ENCODE peak calls at places on chromosomes 6 and 20, in seven cellular contexts. M, K, S, H, O, F and X are unnamed samples.

GRCh38 chr6:320351-321157 is 28.3 kb downstream of the DUSP22 start:
- DNase-seq in M (no peak), H (no peak), F (no peak), K (no peak), O (no peak), S (no peak), X (no peak)

GRCh38 chr20:37480915-37481314 is 40.1 kb upstream of the NNAT start:
- DNase-seq in O (no peak), S (no peak), H (no peak), F (no peak), M (no peak), K (no peak), X (no peak)

GRCh38 chr6:42454428-42454791 is 2.7 kb upstream of the TRERF1 start:
- DNase-seq in M (no peak), O (no peak), K (no peak), S (no peak), H (no peak), F (peak), X (no peak)

GRCh38 chr6:13237318-13237717 is 91.0 kb downstream of the TBC1D7 start:
- DNase-seq in M (no peak), O (no peak), H (no peak), K (no peak), S (no peak), F (no peak), X (no peak)

GRCh38 chr6:167993831-167994230 is 3.6 kb upstream of the KIF25 start:
- DNase-seq in M (no peak), H (no peak), S (no peak), K (no peak), F (no peak), O (no peak), X (no peak)

GRCh38 chr6:73866305-73866704 is 170.3 kb downstream of the CD109 start:
- DNase-seq in M (no peak), H (no peak), S (no peak), O (no peak), F (no peak), K (no peak), X (no peak)

GRCh38 chr6:29924287-29924686 is 18.0 kb upstream of the HLA-A start:
- DNase-seq in F (no peak), S (no peak), H (no peak), K (no peak), M (no peak), O (no peak), X (no peak)

GRCh38 chr6:30264731-30265130 is 51.5 kb upstream of the TRIM26 start:
- DNase-seq in S (no peak), M (no peak), F (no peak), O (no peak), H (no peak), K (no peak), X (no peak)

GRCh38 chr6:52409499-52409898 is 10.6 kb upstream of the EFHC1 start:
- DNase-seq in S (no peak), M (no peak), F (no peak), K (no peak), O (no peak), H (no peak), X (no peak)

GRCh38 chr6:7261030-7261841 is 51.8 kb downstream of the SSR1 start:
- DNase-seq in M (peak), H (peak), S (peak), K (no peak), F (peak), O (peak), X (peak)

GRCh38 chr20:19757487-19757972 is 528 bp upstream of the RIN2 start:
- DNase-seq in F (peak), K (no peak), M (no peak), O (no peak), S (peak), H (peak), X (no peak)

GRCh38 chr6:53544050-53544499 is 826 bp downstream of the GCLC start:
- DNase-seq in F (no peak), S (peak), H (peak), O (no peak), K (no peak), M (no peak), X (no peak)

GRCh38 chr20:11231742-11232141 is 557.9 kb upstream of the JAG1 start:
- DNase-seq in H (no peak), K (no peak), M (no peak), O (no peak), F (no peak), S (no peak), X (no peak)